ENCODE peak calls at places on chromosomes 6 and 20, in six cellular contexts. N, Q, L, T, U and D are unnamed samples.
A peak's percentile ranks its signal among the peaks of the same experiment; 100 is the strongest.

GRCh38 chr6:31615748-31616147 is 714 bp downstream of the AIF1 start:
- DNase-seq in Q (no peak), T (peak; percentile 37), N (peak; percentile 55), L (no peak), U (peak; percentile 41), D (no peak)

GRCh38 chr6:122869437-122870024 is 80.5 kb downstream of the SMPDL3A start:
- DNase-seq in N (no peak), U (peak; percentile 75), T (no peak), L (peak; percentile 73), Q (peak; percentile 53), D (peak; percentile 57)

GRCh38 chr20:36400901-36401300 is 94.8 kb downstream of the DLGAP4 start:
- DNase-seq in L (no peak), U (no peak), Q (no peak), N (no peak), T (no peak), D (no peak)

GRCh38 chr6:80165143-80165542 is 58.7 kb downstream of the BCKDHB start:
- DNase-seq in N (peak; percentile 59), T (no peak), U (no peak), Q (no peak), L (peak; percentile 79), D (no peak)

GRCh38 chr6:134593887-134594286 is 276.0 kb upstream of the SGK1 start:
- DNase-seq in T (no peak), U (no peak), N (no peak), Q (no peak), L (no peak), D (no peak)

GRCh38 chr6:108736832-108737231 is 111.4 kb upstream of the ARMC2 start:
- DNase-seq in Q (peak; percentile 27), U (no peak), N (no peak), L (peak; percentile 82), T (no peak), D (no peak)

GRCh38 chr20:62843656-62844055 is 18.0 kb downstream of the TCFL5 start:
- DNase-seq in T (no peak), L (no peak), N (no peak), Q (no peak), U (no peak), D (no peak)

GRCh38 chr6:75775219-75775618 is 26.2 kb downstream of the MYO6 start:
- DNase-seq in N (no peak), Q (no peak), L (no peak), T (no peak), U (no peak), D (no peak)

GRCh38 chr6:114049367-114049966 is 78.5 kb upstream of the HDAC2 start:
- DNase-seq in Q (peak; percentile 80), N (no peak), L (no peak), U (no peak), T (no peak), D (no peak)

GRCh38 chr6:37006793-37007339 is 1.4 kb downstream of the FGD2 start:
- DNase-seq in U (no peak), Q (no peak), T (no peak), N (no peak), L (peak; percentile 41), D (peak; percentile 39)

GRCh38 chr6:41512146-41512701 is 34.0 kb upstream of the FOXP4 start:
- DNase-seq in U (no peak), Q (no peak), L (no peak), N (no peak), T (no peak), D (no peak)

GRCh38 chr6:56021943-56022342 is 146.6 kb upstream of the BMP5 start:
- DNase-seq in Q (no peak), T (no peak), U (peak; percentile 58), L (no peak), N (no peak), D (peak; percentile 13)

GRCh38 chr6:18147160-18147559 is 7.7 kb downstream of the TPMT start:
- DNase-seq in U (no peak), N (peak; percentile 8), Q (peak; percentile 58), L (peak; percentile 79), T (no peak), D (no peak)

GRCh38 chr6:10977231-10977968 is 66.7 kb downstream of the ELOVL2 start:
- DNase-seq in U (no peak), T (no peak), Q (no peak), L (no peak), N (no peak), D (no peak)

GRCh38 chr20:21510414-21510971 is 3.4 kb downstream of the NKX2-2 start:
- DNase-seq in U (no peak), T (no peak), L (no peak), N (no peak), Q (no peak), D (no peak)

GRCh38 chr6:160882741-160883340 is 108.7 kb upstream of the MAP3K4 start:
- DNase-seq in T (no peak), Q (no peak), U (no peak), L (peak; percentile 59), N (no peak), D (no peak)

GRCh38 chr6:157151029-157151428 is 172.3 kb downstream of the TMEM242 start:
- DNase-seq in T (no peak), U (no peak), N (no peak), L (no peak), Q (no peak), D (no peak)

GRCh38 chr6:108684809-108685329 is 124.2 kb downstream of the FOXO3 start:
- DNase-seq in T (no peak), U (peak; percentile 39), N (no peak), L (peak; percentile 60), Q (no peak), D (no peak)

GRCh38 chr20:1381753-1382591 is 10.9 kb downstream of the FKBP1A start:
- DNase-seq in T (no peak), Q (no peak), U (no peak), L (no peak), N (no peak), D (no peak)

GRCh38 chr6:149043476-149044130 is 273.9 kb upstream of the TAB2 start:
- DNase-seq in T (no peak), Q (peak; percentile 36), U (peak; percentile 66), N (peak; percentile 52), L (peak; percentile 32), D (peak; percentile 39)

GRCh38 chr6:104421650-104422049 is 438.1 kb downstream of the HACE1 start:
- DNase-seq in L (no peak), U (no peak), T (no peak), N (no peak), Q (no peak), D (no peak)

GRCh38 chr20:58149412-58150091 is 78.9 kb downstream of the ANKRD60 start:
- DNase-seq in U (no peak), N (no peak), L (no peak), Q (no peak), T (no peak), D (no peak)

GRCh38 chr6:149761438-149761837 is 11.9 kb downstream of the PCMT1 start:
- DNase-seq in N (no peak), T (no peak), U (no peak), L (no peak), Q (no peak), D (peak; percentile 43)

GRCh38 chr6:157521665-157522335 is 140.8 kb downstream of the ZDHHC14 start:
- DNase-seq in L (no peak), T (no peak), N (no peak), Q (no peak), U (no peak), D (no peak)

GRCh38 chr20:63686094-63686491 is 10.4 kb upstream of the TNFRSF6B start:
- DNase-seq in T (no peak), N (no peak), Q (no peak), L (no peak), U (no peak), D (no peak)